ENCODE peak calls at places on chromosome 10, in nine cellular contexts. O is lower lobe of right lung, X is uterus, R is esophagus squamous epithelium, A is HCT116, U is astrocyte, L is transverse colon, D is IMR-90, H is left lung. Q is an unnamed sample.
A peak's percentile ranks its signal among the peaks of the same experiment; 100 is the strongest.

GRCh38 chr10:12835709-12836108 is 165.8 kb downstream of the CCDC3 start:
- DNase-seq in O (no peak), X (no peak), R (no peak), A (peak; percentile 15), U (peak; percentile 81), L (no peak), D (peak; percentile 71), H (no peak), Q (no peak)

GRCh38 chr10:84114088-84114667 is 25.1 kb upstream of the GHITM start:
- DNase-seq in O (no peak), X (no peak), R (no peak), A (no peak), U (no peak), L (no peak), D (no peak), H (no peak), Q (no peak)

GRCh38 chr10:96407560-96408069 is 48.8 kb upstream of the OPALIN start:
- DNase-seq in O (no peak), X (no peak), R (no peak), A (no peak), U (no peak), L (no peak), D (no peak), H (no peak), Q (no peak)

GRCh38 chr10:21813944-21814343 is 189.6 kb downstream of the DNAJC1 start:
- DNase-seq in O (no peak), X (no peak), R (no peak), A (no peak), U (no peak), L (no peak), D (no peak), H (no peak), Q (no peak)

GRCh38 chr10:69407621-69408301 is 9.0 kb downstream of the TACR2 start:
- DNase-seq in O (no peak), X (no peak), R (no peak), A (no peak), U (no peak), L (no peak), D (no peak), H (no peak), Q (no peak)

GRCh38 chr10:15863733-15864132 is 3.4 kb upstream of the MINDY3 start:
- DNase-seq in O (no peak), X (no peak), R (no peak), A (no peak), U (no peak), L (no peak), D (no peak), H (no peak), Q (no peak)

GRCh38 chr10:22344204-22344603 is 1.1 kb upstream of the SPAG6 start:
- DNase-seq in O (no peak), X (no peak), R (no peak), A (no peak), U (no peak), L (no peak), D (no peak), H (no peak), Q (no peak)

GRCh38 chr10:68560916-68561691 is 967 bp downstream of the TET1 start:
- DNase-seq in O (no peak), X (peak; percentile 34), R (no peak), A (no peak), U (no peak), L (peak; percentile 11), D (peak; percentile 36), H (no peak), Q (no peak)

GRCh38 chr10:104328916-104329710 is 9.2 kb downstream of the ITPRIP start:
- DNase-seq in O (peak; percentile 63), X (peak; percentile 88), R (no peak), A (peak; percentile 94), U (peak; percentile 97), L (no peak), D (peak; percentile 97), H (peak; percentile 75), Q (no peak)

GRCh38 chr10:91378061-91378460 is 32.1 kb upstream of the HECTD2 start:
- DNase-seq in O (no peak), X (no peak), R (no peak), A (no peak), U (peak; percentile 88), L (no peak), D (peak; percentile 13), H (no peak), Q (peak; percentile 31)

GRCh38 chr10:47237316-47238260 is 62.4 kb upstream of the GDF10 start:
- DNase-seq in O (no peak), X (no peak), R (no peak), A (no peak), U (no peak), L (no peak), D (no peak), H (no peak), Q (no peak)

GRCh38 chr10:77894058-77894457 is 32.5 kb downstream of the DLG5 start:
- DNase-seq in O (no peak), X (no peak), R (no peak), A (no peak), U (no peak), L (no peak), D (no peak), H (no peak), Q (no peak)

GRCh38 chr10:74855027-74855426 is 28.6 kb downstream of the KAT6B start:
- DNase-seq in O (no peak), X (no peak), R (no peak), A (no peak), U (no peak), L (peak; percentile 41), D (no peak), H (no peak), Q (peak; percentile 44)

GRCh38 chr10:103576862-103577261 is 83.4 kb downstream of the NEURL1 start:
- DNase-seq in O (no peak), X (no peak), R (no peak), A (no peak), U (no peak), L (no peak), D (no peak), H (no peak), Q (no peak)

GRCh38 chr10:124523301-124523871 is 61.8 kb downstream of the LHPP start:
- DNase-seq in O (peak; percentile 58), X (peak; percentile 27), R (no peak), A (no peak), U (no peak), L (peak; percentile 25), D (no peak), H (peak; percentile 60), Q (peak; percentile 37)

GRCh38 chr10:120804020-120804419 is 47.1 kb upstream of the WDR11 start:
- DNase-seq in O (no peak), X (no peak), R (no peak), A (no peak), U (no peak), L (no peak), D (no peak), H (no peak), Q (no peak)

GRCh38 chr10:127492607-127493250 is 56.4 kb upstream of the NPS start:
- DNase-seq in O (no peak), X (no peak), R (no peak), A (peak; percentile 24), U (no peak), L (no peak), D (no peak), H (no peak), Q (no peak)

GRCh38 chr10:73803680-73804286 is 7.6 kb downstream of the NDST2 start:
- DNase-seq in O (no peak), X (no peak), R (no peak), A (no peak), U (no peak), L (no peak), D (no peak), H (no peak), Q (no peak)
- H3K36me3 ChIP-seq in O (peaks cover 98% of the 10 kb centered on the region), X (no peaks in the 10 kb centered on the region), R (peaks cover 62% of the 10 kb centered on the region), A (peaks cover 41% of the 10 kb centered on the region), U (peaks cover 39% of the 10 kb centered on the region), L (no peaks in the 10 kb centered on the region), D (peaks cover 82% of the 10 kb centered on the region), H (peaks cover 98% of the 10 kb centered on the region), Q (peaks cover 25% of the 10 kb centered on the region)

DNA sequence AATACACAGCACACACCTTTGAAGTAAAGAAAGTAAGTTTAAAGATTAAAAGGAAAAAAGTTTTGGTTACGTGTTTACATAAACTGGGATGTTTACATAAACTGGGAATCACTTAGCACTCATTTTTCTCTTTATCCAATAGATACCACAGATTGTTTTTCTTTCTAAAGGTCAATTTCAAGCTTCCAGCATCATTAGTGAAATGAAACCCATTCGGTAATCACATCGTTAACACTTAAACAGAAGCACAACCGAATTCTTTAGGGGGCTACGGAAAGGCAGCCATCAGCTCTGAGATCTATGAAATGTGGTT is 1.1 kb downstream of the ODAD2 start:
- DNase-seq in O (no peak), X (no peak), R (no peak), A (no peak), U (no peak), L (no peak), D (no peak), H (no peak), Q (no peak)
- H3K27me3 ChIP-seq in O (peaks cover 20% of the 10 kb centered on the region), X (no peaks in the 10 kb centered on the region), R (peaks cover 35% of the 10 kb centered on the region), A (no peaks in the 10 kb centered on the region), U (no peaks in the 10 kb centered on the region), L (peaks cover 43% of the 10 kb centered on the region), D (no peaks in the 10 kb centered on the region), H (peaks cover 40% of the 10 kb centered on the region), Q (no peaks in the 10 kb centered on the region)

DNA sequence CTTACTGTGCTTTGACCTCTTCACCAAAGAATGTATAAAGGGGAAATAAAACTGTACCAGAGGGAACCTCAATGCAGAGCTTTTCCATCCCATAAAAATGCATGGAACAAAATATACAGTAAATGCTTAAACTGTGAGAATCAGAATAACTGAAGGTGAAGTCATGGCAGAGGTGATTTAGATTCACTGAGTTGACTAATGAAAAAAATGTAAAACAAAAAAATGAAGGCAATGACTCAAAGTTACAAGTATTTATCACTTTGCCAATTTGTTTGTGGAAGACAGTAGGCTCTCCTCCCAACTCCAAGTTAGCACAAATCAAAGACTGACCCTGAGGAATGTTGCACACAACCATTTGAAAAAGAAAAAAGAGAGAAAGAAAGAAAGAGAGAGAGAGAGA is 1331.6 kb upstream of the SORCS1 start:
- DNase-seq in O (no peak), X (no peak), R (no peak), A (no peak), U (peak; percentile 7), L (no peak), D (no peak), H (no peak), Q (no peak)
- H3K9me3 ChIP-seq in O (no peaks in the 10 kb centered on the region), X (no peaks in the 10 kb centered on the region), R (no peaks in the 10 kb centered on the region), A (peaks cover 32% of the 10 kb centered on the region), U (no peaks in the 10 kb centered on the region), L (no peaks in the 10 kb centered on the region), D (no peaks in the 10 kb centered on the region), H (peaks cover 4% of the 10 kb centered on the region), Q (no peaks in the 10 kb centered on the region)

GRCh38 chr10:114481055-114481454 is 76.8 kb upstream of the AFAP1L2 start:
- DNase-seq in O (no peak), X (no peak), R (no peak), A (no peak), U (no peak), L (no peak), D (no peak), H (no peak), Q (no peak)
- H3K36me3 ChIP-seq in O (peaks cover 14% of the 10 kb centered on the region), X (no peaks in the 10 kb centered on the region), R (peaks cover 3% of the 10 kb centered on the region), A (peaks cover 3% of the 10 kb centered on the region), U (no peaks in the 10 kb centered on the region), L (no peaks in the 10 kb centered on the region), D (peaks cover 4% of the 10 kb centered on the region), H (no peaks in the 10 kb centered on the region), Q (no peaks in the 10 kb centered on the region)

Q was measured in small intestine.